ENCODE peak calls at places on chromosome 2, in five cellular contexts. S is foreskin fibroblast, V is sciatic nerve, B is AG09309, Z is GM12891. E is an unnamed sample.
A peak's percentile ranks its signal among the peaks of the same experiment; 100 is the strongest.

GRCh38 chr2:184053326-184053725 is 545.0 kb upstream of the ZNF804A start:
- DNase-seq in V (no peak), B (no peak), Z (no peak), S (no peak), E (peak; percentile 0)

GRCh38 chr2:183927367-183928355 is 670.7 kb upstream of the ZNF804A start:
- DNase-seq in S (no peak), Z (no peak), B (no peak), V (no peak), E (no peak)

GRCh38 chr2:20071397-20072383 is 20.3 kb upstream of the LAPTM4A start:
- DNase-seq in B (peak; percentile 96), V (no peak), Z (no peak), S (peak; percentile 96), E (no peak)

GRCh38 chr2:230866704-230867561 is 2.2 kb downstream of the ITM2C start:
- DNase-seq in V (no peak), B (no peak), Z (no peak), S (peak; percentile 71), E (peak; percentile 29)

GRCh38 chr2:122704109-122704563 is 948.7 kb downstream of the TSN start:
- DNase-seq in V (no peak), S (no peak), B (no peak), Z (no peak), E (no peak)

GRCh38 chr2:238573916-238574315 is 147.2 kb downstream of the ASB1 start:
- DNase-seq in Z (no peak), V (no peak), S (no peak), B (no peak), E (no peak)

GRCh38 chr2:39119732-39120520 is 925 bp downstream of the SOS1 start:
- DNase-seq in V (peak; percentile 76), Z (peak; percentile 58), S (peak; percentile 84), B (no peak), E (peak; percentile 64)

GRCh38 chr2:226794751-226795171 is 4.9 kb downstream of the IRS1 start:
- DNase-seq in B (no peak), S (peak; percentile 80), Z (no peak), V (no peak), E (peak; percentile 21)

GRCh38 chr2:108220942-108221541 is 18.7 kb upstream of the SULT1C3 start:
- DNase-seq in V (no peak), B (no peak), S (no peak), Z (no peak), E (no peak)

GRCh38 chr2:82796132-82796531 is 1662.9 kb downstream of the SUCLG1 start:
- DNase-seq in Z (no peak), V (no peak), B (no peak), S (peak; percentile 10), E (peak; percentile 37)

GRCh38 chr2:204544961-204545860 is at the start of gene PARD3B:
- DNase-seq in V (peak; percentile 70), Z (peak; percentile 11), B (no peak), S (peak; percentile 87), E (peak; percentile 74)

GRCh38 chr2:127525692-127526141 is 572 bp downstream of the IWS1 start:
- DNase-seq in B (no peak), V (no peak), S (peak; percentile 62), Z (no peak), E (peak; percentile 45)

GRCh38 chr2:202113571-202114142 is 40.6 kb downstream of the KIAA2012 start:
- DNase-seq in V (no peak), B (peak; percentile 84), S (peak; percentile 44), Z (no peak), E (no peak)

GRCh38 chr2:150162241-150162942 is 325.1 kb downstream of the RND3 start:
- DNase-seq in S (no peak), Z (no peak), B (no peak), V (no peak), E (peak; percentile 72)

GRCh38 chr2:190093793-190094192 is 31.3 kb upstream of the MSTN start:
- DNase-seq in V (peak; percentile 57), B (no peak), S (peak; percentile 42), Z (no peak), E (no peak)

GRCh38 chr2:133790706-133791105 is 222.4 kb upstream of the NCKAP5 start:
- DNase-seq in S (peak; percentile 51), Z (no peak), V (no peak), B (no peak), E (no peak)

GRCh38 chr2:156687715-156688114 is 251.5 kb downstream of the GPD2 start:
- DNase-seq in S (peak; percentile 2), Z (no peak), B (no peak), V (no peak), E (no peak)

GRCh38 chr2:31764169-31764568 is 183.4 kb upstream of the SRD5A2 start:
- DNase-seq in S (peak; percentile 74), Z (no peak), V (no peak), B (peak; percentile 70), E (no peak)

GRCh38 chr2:12502759-12503158 is 214.0 kb upstream of the TRIB2 start:
- DNase-seq in Z (no peak), V (no peak), S (peak; percentile 74), B (peak; percentile 77), E (no peak)

GRCh38 chr2:43138441-43138840 is 88.0 kb downstream of the ZFP36L2 start:
- DNase-seq in Z (no peak), B (no peak), V (no peak), S (no peak), E (no peak)

GRCh38 chr2:12340164-12340563 is 376.6 kb upstream of the TRIB2 start:
- DNase-seq in V (no peak), Z (no peak), B (no peak), S (peak; percentile 80), E (no peak)

GRCh38 chr2:30934071-30934470 is 126.8 kb upstream of the CAPN13 start:
- DNase-seq in B (no peak), V (no peak), Z (no peak), S (no peak), E (no peak)

GRCh38 chr2:44904578-44904977 is 36.9 kb upstream of the SIX3 start:
- DNase-seq in B (no peak), S (no peak), V (no peak), Z (no peak), E (no peak)

GRCh38 chr2:145723872-145724271 is 1204.0 kb upstream of the ZEB2 start:
- DNase-seq in B (no peak), Z (no peak), S (no peak), V (no peak), E (peak; percentile 30)

GRCh38 chr2:152093464-152093863 is 5.4 kb downstream of the CACNB4 start:
- DNase-seq in B (no peak), S (no peak), Z (no peak), V (no peak), E (no peak)